ENCODE peak calls at places on chromosomes 13 and 19, in four cellular contexts. One of them, this sample, is unnamed.

GRCh38 chr19:30116984-30117555 is 175.0 kb downstream of the URI1 start:
- DNase-seq in heart left ventricle: no peak
- DNase-seq in cardiac muscle cell: no peak
- DNase-seq in body of pancreas: no peak
- DNase-seq in this sample: no peak

GRCh38 chr19:21680679-21681078 is 86.7 kb downstream of the ZNF100 start:
- DNase-seq in heart left ventricle: no peak
- DNase-seq in cardiac muscle cell: no peak
- DNase-seq in body of pancreas: no peak
- DNase-seq in this sample: no peak

GRCh38 chr19:3135961-3136683 is at the start of gene GNA15:
- DNase-seq in heart left ventricle: no peak
- DNase-seq in cardiac muscle cell: no peak
- DNase-seq in body of pancreas: peak; percentile 31
- DNase-seq in this sample: no peak

GRCh38 chr13:113566227-113566561 is 18.4 kb upstream of the TFDP1 start:
- DNase-seq in heart left ventricle: no peak
- DNase-seq in cardiac muscle cell: no peak
- DNase-seq in body of pancreas: no peak
- DNase-seq in this sample: no peak

GRCh38 chr13:43364210-43365041 is 341.0 kb downstream of the DNAJC15 start:
- DNase-seq in heart left ventricle: peak; percentile 27
- DNase-seq in cardiac muscle cell: no peak
- DNase-seq in body of pancreas: peak; percentile 12
- DNase-seq in this sample: no peak

GRCh38 chr13:42474954-42475353 is 99.0 kb upstream of the TNFSF11 start:
- DNase-seq in heart left ventricle: no peak
- DNase-seq in cardiac muscle cell: no peak
- DNase-seq in body of pancreas: no peak
- DNase-seq in this sample: no peak

GRCh38 chr13:36822786-36823185 is 3.8 kb downstream of the RFXAP start:
- DNase-seq in heart left ventricle: no peak
- DNase-seq in cardiac muscle cell: no peak
- DNase-seq in body of pancreas: no peak
- DNase-seq in this sample: no peak

GRCh38 chr19:14089662-14090508 is 666 bp downstream of the SAMD1 start:
- DNase-seq in heart left ventricle: peak; percentile 53
- DNase-seq in cardiac muscle cell: peak; percentile 82
- DNase-seq in body of pancreas: peak; percentile 49
- DNase-seq in this sample: peak; percentile 74

GRCh38 chr13:51797664-51798488 is 6.1 kb downstream of the DHRS12 start:
- DNase-seq in heart left ventricle: no peak
- DNase-seq in cardiac muscle cell: peak; percentile 64
- DNase-seq in body of pancreas: peak; percentile 96
- DNase-seq in this sample: no peak

GRCh38 chr13:50130686-50131051 is 115.4 kb downstream of the KCNRG start:
- DNase-seq in heart left ventricle: peak; percentile 49
- DNase-seq in cardiac muscle cell: peak; percentile 41
- DNase-seq in body of pancreas: no peak
- DNase-seq in this sample: no peak

GRCh38 chr13:106534844-106535551 is 464 bp downstream of the EFNB2 start:
- DNase-seq in heart left ventricle: no peak
- DNase-seq in cardiac muscle cell: peak; percentile 37
- DNase-seq in body of pancreas: peak; percentile 10
- DNase-seq in this sample: peak; percentile 21

GRCh38 chr13:114046447-114046846 is 72.6 kb upstream of the C13orf46 start:
- DNase-seq in heart left ventricle: no peak
- DNase-seq in cardiac muscle cell: no peak
- DNase-seq in body of pancreas: no peak
- DNase-seq in this sample: no peak

DNA sequence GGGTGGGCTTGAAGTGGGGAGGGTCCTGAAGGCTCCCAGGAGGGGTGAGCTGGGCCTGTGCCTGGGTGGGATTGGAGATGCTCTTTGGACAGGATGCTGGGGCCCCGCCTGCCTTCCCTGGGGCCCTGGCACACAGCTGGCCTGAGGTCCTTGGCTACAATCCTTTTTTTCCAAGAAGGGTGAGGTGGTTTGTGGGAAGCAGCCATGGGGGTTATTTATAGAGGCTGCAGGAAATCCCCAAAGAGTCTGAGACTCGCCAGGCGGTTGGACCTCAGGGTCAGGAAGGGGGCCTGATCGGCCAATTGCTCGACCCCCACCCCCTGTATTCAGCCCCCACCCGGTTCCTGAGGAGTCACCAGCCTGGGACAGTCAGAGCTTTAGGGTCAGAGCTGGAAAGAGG is 10.0 kb downstream of the GTPBP3 start:
- DNase-seq in heart left ventricle: no peak
- DNase-seq in cardiac muscle cell: no peak
- DNase-seq in body of pancreas: no peak
- DNase-seq in this sample: no peak
- H3K27ac ChIP-seq in heart left ventricle: peak overlapping the region; percentile 83
- H3K27ac ChIP-seq in cardiac muscle cell: no peak overlapping the region
- H3K27ac ChIP-seq in body of pancreas: peak overlapping the region; percentile 32
- H3K27ac ChIP-seq in this sample: peak overlapping the region; percentile 65

GRCh38 chr13:33109319-33109718 is 93.1 kb downstream of the KL start:
- DNase-seq in heart left ventricle: no peak
- DNase-seq in cardiac muscle cell: no peak
- DNase-seq in body of pancreas: no peak
- DNase-seq in this sample: no peak

GRCh38 chr13:33110386-33110712 is 94.1 kb downstream of the KL start:
- DNase-seq in heart left ventricle: no peak
- DNase-seq in cardiac muscle cell: no peak
- DNase-seq in body of pancreas: no peak
- DNase-seq in this sample: no peak

GRCh38 chr13:33108620-33109019 is 92.4 kb downstream of the KL start:
- DNase-seq in heart left ventricle: no peak
- DNase-seq in cardiac muscle cell: no peak
- DNase-seq in body of pancreas: no peak
- DNase-seq in this sample: no peak

GRCh38 chr13:33110713-33111413 is 94.6 kb downstream of the KL start:
- DNase-seq in heart left ventricle: peak; percentile 67
- DNase-seq in cardiac muscle cell: no peak
- DNase-seq in body of pancreas: no peak
- DNase-seq in this sample: no peak

GRCh38 chr13:33109801-33110200 is 93.6 kb downstream of the KL start:
- DNase-seq in heart left ventricle: no peak
- DNase-seq in cardiac muscle cell: no peak
- DNase-seq in body of pancreas: no peak
- DNase-seq in this sample: no peak
- H3K4me1 ChIP-seq in heart left ventricle: peaks cover 65% of the 10 kb centered on the region
- H3K4me1 ChIP-seq in cardiac muscle cell: peaks cover 6% of the 10 kb centered on the region
- H3K4me1 ChIP-seq in body of pancreas: no peaks in the 10 kb centered on the region
- H3K4me1 ChIP-seq in this sample: no peaks in the 10 kb centered on the region

DNA sequence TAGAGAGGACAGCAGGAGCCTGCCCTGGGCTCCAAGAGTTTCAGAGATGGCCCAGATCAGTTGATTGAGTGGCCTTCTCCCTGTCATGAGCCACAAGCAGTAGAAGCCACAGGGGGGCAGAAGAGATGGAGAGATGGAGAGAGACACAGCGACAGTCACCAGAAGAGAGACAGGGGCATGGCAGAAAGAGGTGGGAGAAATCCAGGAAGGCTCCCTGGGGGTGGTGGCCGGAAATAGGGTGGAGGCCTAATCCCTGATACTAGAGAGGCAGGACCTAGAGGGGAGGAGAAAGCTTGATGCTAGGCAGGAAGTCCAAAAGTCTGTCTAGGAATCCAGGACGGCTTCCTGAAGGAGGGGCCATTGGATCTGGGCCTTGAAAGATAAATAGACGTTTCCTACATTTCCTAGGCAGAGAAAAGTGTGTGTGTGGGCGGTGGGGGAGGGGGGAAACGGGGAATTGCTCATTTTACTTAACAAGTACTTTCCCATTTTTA is 9.6 kb upstream of the TPM4 start:
- DNase-seq in heart left ventricle: peak; percentile 43
- DNase-seq in cardiac muscle cell: no peak
- DNase-seq in body of pancreas: no peak
- DNase-seq in this sample: no peak
- H3K4me3 ChIP-seq in heart left ventricle: no peak overlapping the region
- H3K4me3 ChIP-seq in cardiac muscle cell: no peak overlapping the region
- H3K4me3 ChIP-seq in body of pancreas: no peak overlapping the region
- H3K4me3 ChIP-seq in this sample: no peak overlapping the region

GRCh38 chr19:16283103-16283469 is 41.5 kb upstream of the KLF2 start:
- DNase-seq in heart left ventricle: no peak
- DNase-seq in cardiac muscle cell: no peak
- DNase-seq in body of pancreas: no peak
- DNase-seq in this sample: no peak
- H3K27ac ChIP-seq in heart left ventricle: peak overlapping the region; percentile 98
- H3K27ac ChIP-seq in cardiac muscle cell: peak overlapping the region; percentile 89
- H3K27ac ChIP-seq in body of pancreas: peak overlapping the region; percentile 85
- H3K27ac ChIP-seq in this sample: peak overlapping the region; percentile 89

This sample was measured in psoas muscle.